ENCODE peak calls at places on chromosomes 12 and 14, in four cellular contexts. M is heart left ventricle; A is HepG2; K is CD8-positive, alpha-beta memory T cell. D is an unnamed sample. For H3K4me1, the result is how much of the 10 kb centered on the place peaks cover.

GRCh38 chr14:35482994-35483515 is 50.9 kb upstream of the INSM2 start:
- DNase-seq in M (no peak), A (no peak), K (no peak), D (no peak)

GRCh38 chr12:104142543-104142942 is 4.5 kb upstream of the NFYB start:
- DNase-seq in M (no peak), A (no peak), K (no peak), D (no peak)

GRCh38 chr12:212799-213526 is 994 bp downstream of the SLC6A12 start:
- DNase-seq in M (peak), A (peak), K (no peak), D (peak)

GRCh38 chr14:63770187-63770807 is 42.4 kb upstream of the SGPP1 start:
- DNase-seq in M (no peak), A (peak), K (peak), D (peak)

GRCh38 chr14:20607617-20608016 is 16.4 kb upstream of the RNASE12 start:
- DNase-seq in M (no peak), A (no peak), K (no peak), D (no peak)

GRCh38 chr12:107843351-107844311 is 69.1 kb downstream of the ASCL4 start:
- DNase-seq in M (no peak), A (no peak), K (no peak), D (no peak)

GRCh38 chr12:31523306-31523705 is 67.6 kb downstream of the DENND5B start:
- DNase-seq in M (no peak), A (no peak), K (no peak), D (no peak)

GRCh38 chr12:546920-547845 is 87.4 kb downstream of the B4GALNT3 start:
- DNase-seq in M (peak), A (peak), K (peak), D (peak)

DNA sequence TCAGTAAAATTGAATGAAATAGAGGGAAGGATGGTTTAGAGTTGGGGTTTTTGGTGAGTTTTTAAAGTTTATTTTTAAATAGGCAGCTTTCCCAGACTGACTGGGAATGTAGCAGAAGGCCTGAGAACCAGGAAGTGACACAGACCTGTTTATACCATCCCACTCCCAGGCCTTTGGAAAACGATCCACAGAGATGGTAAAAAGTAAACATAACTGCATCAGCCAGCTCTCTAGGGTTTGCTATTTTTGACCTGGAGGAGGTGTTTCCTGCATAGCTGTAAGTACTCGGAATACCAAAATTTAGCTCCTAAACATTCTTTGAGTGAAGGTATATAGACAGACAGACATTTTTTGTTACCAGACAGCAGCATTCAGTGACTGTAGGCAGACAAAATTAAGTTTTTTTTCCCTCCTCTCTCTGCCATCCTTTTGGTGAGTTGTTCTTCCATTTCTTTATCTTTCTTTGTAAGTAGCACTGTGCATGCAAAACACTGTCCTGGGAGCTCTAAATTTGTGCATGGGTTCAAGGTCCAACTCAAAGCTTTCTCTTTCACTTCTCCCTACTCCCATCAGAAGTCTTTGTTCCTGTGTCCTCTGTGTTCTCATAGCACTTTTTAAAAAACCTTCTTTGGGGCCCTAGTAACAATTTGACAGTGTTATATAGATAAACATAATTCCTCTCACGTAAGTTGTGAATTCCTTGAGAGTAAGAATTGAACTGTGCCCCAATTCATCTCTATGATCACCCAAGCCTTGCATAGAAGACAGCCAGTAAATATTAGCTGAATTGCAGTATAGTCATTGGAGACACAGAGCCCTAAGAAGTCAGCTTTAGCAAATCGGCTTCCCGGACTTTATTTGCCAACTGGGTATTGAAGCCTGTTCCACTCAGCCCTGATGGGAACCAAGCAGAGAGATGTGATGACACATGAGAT is 37.4 kb downstream of the SUSD6 start:
- DNase-seq in M (no peak), A (peak), K (no peak), D (peak)
- H3K4me1 ChIP-seq in M (half or more), A (half or more), K (half or more), D (half or more)

GRCh38 chr14:104881369-104881979 is 16.4 kb downstream of the CEP170B start:
- DNase-seq in M (peak), A (no peak), K (no peak), D (no peak)
- H3K27ac ChIP-seq in M (no peak), A (no peak), K (no peak), D (no peak)

GRCh38 chr14:25132094-25132493 is 82.1 kb upstream of the STXBP6 start:
- DNase-seq in M (no peak), A (no peak), K (no peak), D (no peak)
- H3K4me1 ChIP-seq in M (under half), A (under half), K (under half), D (under half)

GRCh38 chr14:61501714-61502458 is 180.5 kb downstream of the PRKCH start:
- DNase-seq in M (no peak), A (no peak), K (no peak), D (no peak)

GRCh38 chr14:61503167-61503801 is 181.9 kb downstream of the PRKCH start:
- DNase-seq in M (no peak), A (no peak), K (peak), D (no peak)

GRCh38 chr14:61502459-61503093 is 181.2 kb downstream of the PRKCH start:
- DNase-seq in M (no peak), A (no peak), K (no peak), D (no peak)

GRCh38 chr14:61505815-61506809 is 184.7 kb downstream of the PRKCH start:
- DNase-seq in M (no peak), A (no peak), K (no peak), D (no peak)

GRCh38 chr14:61504841-61505340 is 183.5 kb downstream of the PRKCH start:
- DNase-seq in M (no peak), A (no peak), K (no peak), D (no peak)
- H3K27ac ChIP-seq in M (no peak), A (no peak), K (no peak), D (no peak)